ENCODE peak calls at places on chromosomes 5 and 9, in ten cellular contexts. One of them, this sample, is unnamed.
A peak's percentile ranks its signal among the peaks of the same experiment; 100 is the strongest.

GRCh38 chr5:54217826-54218503 is 92.4 kb downstream of the ARL15 start:
- DNase-seq in mesothelial cell of epicardium: no peak
- DNase-seq in Calu3: peak; percentile 54
- DNase-seq in heart left ventricle: no peak
- DNase-seq in type B pancreatic cell: no peak
- DNase-seq in A549: peak; percentile 77
- DNase-seq in astrocyte of the spinal cord: peak; percentile 78
- DNase-seq in IMR-90: peak; percentile 82
- DNase-seq in heart right ventricle: peak; percentile 57
- DNase-seq in AG04450: peak; percentile 60
- DNase-seq in this sample: no peak

GRCh38 chr9:3732077-3733038 is 206.6 kb upstream of the RFX3 start:
- DNase-seq in AG04450: peak; percentile 76
- DNase-seq in mesothelial cell of epicardium: no peak
- DNase-seq in A549: peak; percentile 83
- DNase-seq in astrocyte of the spinal cord: peak; percentile 95
- DNase-seq in heart left ventricle: no peak
- DNase-seq in type B pancreatic cell: no peak
- DNase-seq in Calu3: peak; percentile 66
- DNase-seq in heart right ventricle: peak; percentile 53
- DNase-seq in IMR-90: peak; percentile 90
- DNase-seq in this sample: peak; percentile 45

GRCh38 chr5:3346111-3346820 is 249.4 kb upstream of the IRX1 start:
- DNase-seq in mesothelial cell of epicardium: no peak
- DNase-seq in AG04450: no peak
- DNase-seq in heart right ventricle: no peak
- DNase-seq in heart left ventricle: no peak
- DNase-seq in type B pancreatic cell: peak; percentile 36
- DNase-seq in Calu3: no peak
- DNase-seq in astrocyte of the spinal cord: no peak
- DNase-seq in IMR-90: no peak
- DNase-seq in A549: no peak
- DNase-seq in this sample: no peak

GRCh38 chr5:115952579-115952978 is 9.7 kb upstream of the LVRN start:
- DNase-seq in AG04450: no peak
- DNase-seq in IMR-90: no peak
- DNase-seq in A549: no peak
- DNase-seq in astrocyte of the spinal cord: no peak
- DNase-seq in heart right ventricle: no peak
- DNase-seq in heart left ventricle: no peak
- DNase-seq in Calu3: no peak
- DNase-seq in mesothelial cell of epicardium: no peak
- DNase-seq in type B pancreatic cell: no peak
- DNase-seq in this sample: no peak

GRCh38 chr5:138748630-138749081 is 4.6 kb upstream of the CTNNA1 start:
- DNase-seq in mesothelial cell of epicardium: no peak
- DNase-seq in astrocyte of the spinal cord: no peak
- DNase-seq in AG04450: no peak
- DNase-seq in A549: no peak
- DNase-seq in type B pancreatic cell: no peak
- DNase-seq in IMR-90: peak; percentile 25
- DNase-seq in heart right ventricle: no peak
- DNase-seq in Calu3: peak; percentile 11
- DNase-seq in heart left ventricle: no peak
- DNase-seq in this sample: no peak

GRCh38 chr5:134086215-134086942 is 28.1 kb upstream of the TCF7 start:
- DNase-seq in heart left ventricle: no peak
- DNase-seq in AG04450: no peak
- DNase-seq in heart right ventricle: no peak
- DNase-seq in mesothelial cell of epicardium: no peak
- DNase-seq in astrocyte of the spinal cord: no peak
- DNase-seq in Calu3: no peak
- DNase-seq in IMR-90: no peak
- DNase-seq in type B pancreatic cell: no peak
- DNase-seq in A549: no peak
- DNase-seq in this sample: no peak

GRCh38 chr5:56876325-56876724 is 33.1 kb upstream of the SETD9 start:
- DNase-seq in mesothelial cell of epicardium: no peak
- DNase-seq in heart left ventricle: no peak
- DNase-seq in astrocyte of the spinal cord: no peak
- DNase-seq in type B pancreatic cell: no peak
- DNase-seq in IMR-90: peak; percentile 14
- DNase-seq in Calu3: no peak
- DNase-seq in AG04450: no peak
- DNase-seq in heart right ventricle: no peak
- DNase-seq in A549: no peak
- DNase-seq in this sample: no peak

GRCh38 chr5:1508679-1509290 is 15.0 kb downstream of the LPCAT1 start:
- DNase-seq in AG04450: no peak
- DNase-seq in IMR-90: peak; percentile 30
- DNase-seq in astrocyte of the spinal cord: no peak
- DNase-seq in A549: no peak
- DNase-seq in mesothelial cell of epicardium: peak; percentile 15
- DNase-seq in heart left ventricle: no peak
- DNase-seq in type B pancreatic cell: peak; percentile 64
- DNase-seq in heart right ventricle: no peak
- DNase-seq in Calu3: no peak
- DNase-seq in this sample: no peak

GRCh38 chr9:33687779-33688178 is 107.6 kb upstream of the PRSS3 start:
- DNase-seq in Calu3: peak; percentile 12
- DNase-seq in heart left ventricle: no peak
- DNase-seq in heart right ventricle: no peak
- DNase-seq in type B pancreatic cell: no peak
- DNase-seq in A549: peak; percentile 26
- DNase-seq in astrocyte of the spinal cord: no peak
- DNase-seq in mesothelial cell of epicardium: no peak
- DNase-seq in AG04450: no peak
- DNase-seq in IMR-90: peak; percentile 7
- DNase-seq in this sample: no peak

GRCh38 chr5:43561346-43561745 is 4.5 kb upstream of the PAIP1 start:
- DNase-seq in mesothelial cell of epicardium: no peak
- DNase-seq in A549: no peak
- DNase-seq in type B pancreatic cell: no peak
- DNase-seq in IMR-90: no peak
- DNase-seq in heart left ventricle: no peak
- DNase-seq in heart right ventricle: no peak
- DNase-seq in AG04450: no peak
- DNase-seq in astrocyte of the spinal cord: peak; percentile 8
- DNase-seq in Calu3: no peak
- DNase-seq in this sample: no peak

GRCh38 chr9:121842612-121842978 is 191.2 kb downstream of the DAB2IP start:
- DNase-seq in IMR-90: peak; percentile 87
- DNase-seq in heart right ventricle: no peak
- DNase-seq in A549: peak; percentile 23
- DNase-seq in type B pancreatic cell: no peak
- DNase-seq in mesothelial cell of epicardium: no peak
- DNase-seq in astrocyte of the spinal cord: peak; percentile 60
- DNase-seq in heart left ventricle: no peak
- DNase-seq in Calu3: no peak
- DNase-seq in AG04450: peak; percentile 52
- DNase-seq in this sample: no peak

GRCh38 chr9:33446507-33447403 is 638 bp downstream of the AQP3 start:
- DNase-seq in heart right ventricle: peak; percentile 48
- DNase-seq in IMR-90: peak; percentile 72
- DNase-seq in astrocyte of the spinal cord: peak; percentile 27
- DNase-seq in Calu3: peak; percentile 44
- DNase-seq in type B pancreatic cell: no peak
- DNase-seq in mesothelial cell of epicardium: no peak
- DNase-seq in AG04450: peak; percentile 10
- DNase-seq in A549: peak; percentile 36
- DNase-seq in heart left ventricle: peak; percentile 59
- DNase-seq in this sample: no peak

GRCh38 chr5:116947691-116948528 is 373.3 kb upstream of the SEMA6A start:
- DNase-seq in A549: peak; percentile 60
- DNase-seq in type B pancreatic cell: no peak
- DNase-seq in heart right ventricle: peak; percentile 51
- DNase-seq in mesothelial cell of epicardium: no peak
- DNase-seq in AG04450: no peak
- DNase-seq in astrocyte of the spinal cord: peak; percentile 30
- DNase-seq in Calu3: peak; percentile 87
- DNase-seq in IMR-90: no peak
- DNase-seq in heart left ventricle: peak; percentile 65
- DNase-seq in this sample: no peak

GRCh38 chr5:5344606-5345005 is 77.9 kb upstream of the ICE1 start:
- DNase-seq in AG04450: no peak
- DNase-seq in astrocyte of the spinal cord: no peak
- DNase-seq in Calu3: no peak
- DNase-seq in heart right ventricle: no peak
- DNase-seq in mesothelial cell of epicardium: no peak
- DNase-seq in IMR-90: no peak
- DNase-seq in A549: no peak
- DNase-seq in type B pancreatic cell: no peak
- DNase-seq in heart left ventricle: no peak
- DNase-seq in this sample: no peak

GRCh38 chr5:154829181-154829588 is 21.2 kb downstream of the FAXDC2 start:
- DNase-seq in astrocyte of the spinal cord: no peak
- DNase-seq in mesothelial cell of epicardium: no peak
- DNase-seq in IMR-90: no peak
- DNase-seq in A549: no peak
- DNase-seq in heart left ventricle: no peak
- DNase-seq in AG04450: no peak
- DNase-seq in heart right ventricle: no peak
- DNase-seq in Calu3: no peak
- DNase-seq in type B pancreatic cell: no peak
- DNase-seq in this sample: no peak

DNA sequence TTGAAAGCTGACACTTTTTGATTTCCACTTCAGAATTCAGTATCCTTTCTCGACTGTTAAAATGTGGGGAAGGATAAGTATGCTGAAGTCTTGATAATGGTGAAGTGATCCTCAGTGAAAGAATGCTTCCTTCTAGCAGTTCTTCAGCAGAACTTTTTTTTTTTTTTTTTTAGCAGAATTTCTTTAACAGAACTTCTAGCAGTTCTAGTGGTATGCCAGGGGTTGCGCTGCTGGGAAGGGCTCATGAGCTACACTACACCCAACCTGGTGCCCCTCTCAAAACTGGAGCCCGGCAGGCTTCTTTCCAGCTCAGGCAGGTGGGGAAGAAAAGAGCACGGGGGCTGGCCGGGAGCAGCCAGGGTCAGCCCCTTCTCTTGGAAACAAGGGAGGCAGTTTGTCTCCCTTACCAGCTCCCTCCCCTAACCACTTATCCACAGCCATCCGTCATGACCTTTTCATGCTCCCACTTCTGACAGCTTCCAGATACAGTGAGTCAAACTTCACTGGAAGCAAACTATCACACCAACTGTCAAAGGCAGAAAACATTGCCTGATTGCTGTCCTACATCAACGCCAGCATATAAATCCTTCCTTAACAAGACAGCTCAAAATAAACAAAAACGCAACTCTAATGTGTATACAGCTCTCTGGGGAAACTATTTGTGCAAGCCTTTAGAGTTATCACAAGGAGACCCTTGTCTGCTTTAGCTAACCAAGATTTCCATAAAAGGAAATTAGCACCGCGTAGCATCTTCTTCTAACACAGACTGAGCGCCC is 211.5 kb downstream of the GAPVD1 start:
- DNase-seq in mesothelial cell of epicardium: no peak
- DNase-seq in type B pancreatic cell: no peak
- DNase-seq in heart right ventricle: peak; percentile 23
- DNase-seq in Calu3: no peak
- DNase-seq in heart left ventricle: peak; percentile 52
- DNase-seq in AG04450: peak; percentile 49
- DNase-seq in A549: no peak
- DNase-seq in astrocyte of the spinal cord: peak; percentile 59
- DNase-seq in IMR-90: peak; percentile 73
- DNase-seq in this sample: no peak
- TF ChIP-seq CTCF in mesothelial cell of epicardium: no peak
- TF ChIP-seq CTCF in type B pancreatic cell: peak; percentile 26
- TF ChIP-seq CTCF in heart right ventricle: no peak
- TF ChIP-seq CTCF in Calu3: no peak
- TF ChIP-seq CTCF in heart left ventricle: no peak
- TF ChIP-seq CTCF in AG04450: peak; percentile 40
- TF ChIP-seq CTCF in A549: no peak
- TF ChIP-seq CTCF in astrocyte of the spinal cord: peak; percentile 22
- TF ChIP-seq CTCF in IMR-90: peak; percentile 9
- TF ChIP-seq CTCF in this sample: peak; percentile 19

DNA sequence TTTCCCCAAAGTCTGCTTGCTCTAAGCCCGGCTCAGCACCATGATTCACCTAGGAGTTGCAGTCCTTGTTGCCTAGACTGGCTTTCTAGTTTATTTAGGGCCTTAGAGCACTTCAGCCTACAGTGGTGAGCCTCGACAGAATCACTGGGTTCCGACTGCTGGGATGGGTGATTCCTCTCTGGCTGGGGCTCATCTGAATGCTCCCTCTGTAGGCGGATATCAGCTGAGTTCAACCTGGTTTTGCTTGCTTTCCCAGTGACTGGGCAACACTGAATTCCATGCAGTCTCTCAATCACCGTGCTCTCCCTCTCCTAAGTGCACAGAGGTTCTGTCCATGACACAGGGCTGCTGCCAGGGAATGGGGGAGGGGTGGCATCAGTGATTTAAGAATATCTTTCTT is 54.1 kb downstream of the OSMR start:
- DNase-seq in Calu3: no peak
- DNase-seq in A549: no peak
- DNase-seq in heart left ventricle: no peak
- DNase-seq in IMR-90: no peak
- DNase-seq in heart right ventricle: no peak
- DNase-seq in AG04450: no peak
- DNase-seq in type B pancreatic cell: no peak
- DNase-seq in astrocyte of the spinal cord: no peak
- DNase-seq in mesothelial cell of epicardium: no peak
- DNase-seq in this sample: no peak
- TF ChIP-seq CTCF in Calu3: no peak
- TF ChIP-seq CTCF in A549: no peak
- TF ChIP-seq CTCF in heart left ventricle: no peak
- TF ChIP-seq CTCF in IMR-90: no peak
- TF ChIP-seq CTCF in heart right ventricle: no peak
- TF ChIP-seq CTCF in AG04450: no peak
- TF ChIP-seq CTCF in type B pancreatic cell: no peak
- TF ChIP-seq CTCF in astrocyte of the spinal cord: no peak
- TF ChIP-seq CTCF in mesothelial cell of epicardium: no peak
- TF ChIP-seq CTCF in this sample: no peak

GRCh38 chr5:165161204-165161603 is 1655.8 kb downstream of the MAT2B start:
- DNase-seq in heart right ventricle: no peak
- DNase-seq in IMR-90: no peak
- DNase-seq in heart left ventricle: no peak
- DNase-seq in A549: peak; percentile 18
- DNase-seq in type B pancreatic cell: no peak
- DNase-seq in AG04450: no peak
- DNase-seq in mesothelial cell of epicardium: no peak
- DNase-seq in astrocyte of the spinal cord: no peak
- DNase-seq in Calu3: no peak
- DNase-seq in this sample: no peak
- TF ChIP-seq CTCF in heart right ventricle: no peak
- TF ChIP-seq CTCF in IMR-90: no peak
- TF ChIP-seq CTCF in heart left ventricle: no peak
- TF ChIP-seq CTCF in A549: no peak
- TF ChIP-seq CTCF in type B pancreatic cell: peak; percentile 53
- TF ChIP-seq CTCF in AG04450: peak; percentile 34
- TF ChIP-seq CTCF in mesothelial cell of epicardium: peak; percentile 53
- TF ChIP-seq CTCF in astrocyte of the spinal cord: peak; percentile 9
- TF ChIP-seq CTCF in Calu3: no peak
- TF ChIP-seq CTCF in this sample: peak; percentile 17

DNA sequence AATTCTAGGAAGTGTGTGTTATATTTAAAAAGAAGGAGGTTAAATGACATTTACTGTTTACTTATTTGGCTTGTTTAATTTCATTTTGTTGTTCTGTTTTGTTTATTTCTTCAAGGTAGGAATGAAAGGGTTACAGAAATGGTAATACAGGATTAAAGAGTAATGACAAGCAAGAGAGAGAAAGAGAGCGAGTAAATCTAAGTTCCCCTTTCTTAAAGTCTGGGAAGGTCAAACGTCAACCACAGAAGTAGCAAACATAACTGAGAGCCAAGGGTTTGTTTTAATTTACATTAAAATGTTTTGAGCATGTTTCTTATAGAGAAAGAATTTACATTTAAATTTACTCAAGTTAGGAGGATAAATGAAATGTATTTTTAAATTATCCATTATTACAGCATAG is 18.7 kb downstream of the HCN1 start:
- DNase-seq in heart right ventricle: no peak
- DNase-seq in mesothelial cell of epicardium: no peak
- DNase-seq in astrocyte of the spinal cord: no peak
- DNase-seq in IMR-90: no peak
- DNase-seq in A549: no peak
- DNase-seq in type B pancreatic cell: no peak
- DNase-seq in heart left ventricle: no peak
- DNase-seq in Calu3: no peak
- DNase-seq in AG04450: no peak
- DNase-seq in this sample: no peak
- TF ChIP-seq CTCF in heart right ventricle: no peak
- TF ChIP-seq CTCF in mesothelial cell of epicardium: no peak
- TF ChIP-seq CTCF in astrocyte of the spinal cord: no peak
- TF ChIP-seq CTCF in IMR-90: no peak
- TF ChIP-seq CTCF in A549: no peak
- TF ChIP-seq CTCF in type B pancreatic cell: no peak
- TF ChIP-seq CTCF in heart left ventricle: no peak
- TF ChIP-seq CTCF in Calu3: no peak
- TF ChIP-seq CTCF in AG04450: no peak
- TF ChIP-seq CTCF in this sample: no peak